ENCODE peak calls at places on chromosomes 5 and 9, in ten cellular contexts. P is activated CD4-positive, alpha-beta T cell treated with anti-CD3 and anti-CD28 coated beads, Interleukin-2, amount 50 U/mL, for 48 hours; Q is right lobe of liver; U is hippocampal formation; G is ELR; D is NCI-H2107; X is Jurkat, Clone E6-1; T is H7; L is T-helper 9 cell; A is adrenal gland. M is an unnamed sample.

GRCh38 chr5:145246379-145246778 is 588.8 kb downstream of the PRELID2 start:
- DNase-seq in Q (no peak), A (no peak), L (no peak), D (no peak), X (no peak), G (no peak), P (no peak), U (no peak), T (no peak), M (no peak)

GRCh38 chr9:882416-882931 is 41.0 kb downstream of the DMRT1 start:
- DNase-seq in Q (no peak), P (no peak), U (no peak), D (no peak), T (no peak), G (no peak), L (no peak), X (peak; percentile 21), A (no peak), M (no peak)

GRCh38 chr5:137091473-137091872 is 407.7 kb downstream of the SPOCK1 start:
- DNase-seq in U (peak; percentile 50), D (no peak), G (no peak), T (peak; percentile 48), X (no peak), P (no peak), A (no peak), L (no peak), Q (no peak), M (no peak)

GRCh38 chr9:354453-354852 is 139.8 kb downstream of the DOCK8 start:
- DNase-seq in A (no peak), Q (no peak), X (no peak), D (no peak), L (no peak), P (no peak), T (no peak), U (no peak), G (no peak), M (no peak)

GRCh38 chr9:126229501-126229900 is 97.1 kb upstream of the MVB12B start:
- DNase-seq in D (no peak), L (no peak), G (no peak), X (no peak), Q (no peak), U (no peak), P (no peak), T (no peak), A (no peak), M (no peak)

GRCh38 chr5:36079200-36079761 is 12.6 kb upstream of the UGT3A2 start:
- DNase-seq in G (peak; percentile 66), A (peak; percentile 55), U (peak; percentile 17), D (peak; percentile 43), T (peak; percentile 80), Q (no peak), P (peak; percentile 26), X (peak; percentile 73), L (no peak), M (peak; percentile 77)

GRCh38 chr5:154370119-154370518 is 75.7 kb upstream of the SAP30L start:
- DNase-seq in X (no peak), T (peak; percentile 43), P (no peak), U (no peak), Q (no peak), A (no peak), L (no peak), G (peak; percentile 46), D (no peak), M (peak; percentile 49)

GRCh38 chr5:179262126-179262920 is 82.9 kb downstream of the ADAMTS2 start:
- DNase-seq in Q (no peak), A (peak; percentile 31), P (no peak), G (no peak), L (no peak), X (no peak), D (no peak), U (no peak), T (no peak), M (no peak)

GRCh38 chr5:111930407-111930806 is 173.4 kb upstream of the NREP start:
- DNase-seq in Q (no peak), T (no peak), A (no peak), D (no peak), P (no peak), L (no peak), G (peak; percentile 37), U (no peak), X (no peak), M (no peak)

GRCh38 chr5:96986450-96986849 is 50.6 kb downstream of the LNPEP start:
- DNase-seq in T (no peak), P (no peak), U (no peak), A (no peak), X (no peak), G (no peak), Q (no peak), D (no peak), L (no peak), M (no peak)

GRCh38 chr5:144778546-144778945 is 607.9 kb downstream of the KCTD16 start:
- DNase-seq in A (no peak), T (no peak), D (no peak), Q (no peak), X (no peak), L (no peak), U (no peak), P (no peak), G (peak; percentile 5), M (no peak)

GRCh38 chr5:102758576-102758975 is 3.5 kb downstream of the PAM start:
- DNase-seq in X (no peak), U (no peak), A (no peak), T (no peak), L (no peak), Q (no peak), P (no peak), G (peak; percentile 37), D (no peak), M (peak; percentile 34)

GRCh38 chr9:135960328-135961276 is 571 bp downstream of the UBAC1 start:
- DNase-seq in A (no peak), T (peak; percentile 91), L (no peak), X (no peak), Q (no peak), U (no peak), P (no peak), G (peak; percentile 53), D (no peak), M (peak; percentile 72)

GRCh38 chr5:150763023-150763793 is 4.4 kb upstream of the DCTN4 start:
- DNase-seq in Q (peak; percentile 80), X (no peak), P (no peak), L (no peak), D (no peak), A (peak; percentile 96), U (no peak), G (peak; percentile 72), T (no peak), M (peak; percentile 64)